ENCODE peak calls at places on chromosome 16, in six cellular contexts. R, S, M, B, J and A are unnamed samples.

GRCh38 chr16:1543085-1543896 is 9.8 kb downstream of the TMEM204 start:
- DNase-seq in R (peak; percentile 37), S (peak; percentile 62), M (no peak), B (peak; percentile 28), J (peak; percentile 56), A (peak; percentile 92)

GRCh38 chr16:81515721-81516120 is 71.1 kb downstream of the CMIP start:
- DNase-seq in R (no peak), S (no peak), M (no peak), B (no peak), J (no peak), A (no peak)

GRCh38 chr16:9077001-9077809 is 14.2 kb upstream of the HAPSTR1 start:
- DNase-seq in R (no peak), S (no peak), M (no peak), B (no peak), J (no peak), A (no peak)

GRCh38 chr16:11333010-11333409 is 12.2 kb upstream of the RMI2 start:
- DNase-seq in R (no peak), S (no peak), M (no peak), B (no peak), J (no peak), A (no peak)

GRCh38 chr16:17273142-17273561 is 197.6 kb downstream of the XYLT1 start:
- DNase-seq in R (peak; percentile 90), S (peak; percentile 6), M (no peak), B (peak; percentile 68), J (no peak), A (peak; percentile 61)

GRCh38 chr16:57403965-57404817 is at the start of gene CCL17:
- DNase-seq in R (no peak), S (no peak), M (no peak), B (no peak), J (no peak), A (no peak)

GRCh38 chr16:66517586-66518263 is 32.2 kb downstream of the TK2 start:
- DNase-seq in R (no peak), S (no peak), M (no peak), B (no peak), J (no peak), A (no peak)

GRCh38 chr16:82344157-82344556 is 174.1 kb upstream of the MPHOSPH6 start:
- DNase-seq in R (no peak), S (no peak), M (no peak), B (no peak), J (peak; percentile 18), A (no peak)

GRCh38 chr16:85385463-85386331 is 227.4 kb upstream of the GSE1 start:
- DNase-seq in R (no peak), S (no peak), M (no peak), B (no peak), J (no peak), A (no peak)

GRCh38 chr16:61836804-61837398 is 199.3 kb downstream of the CDH8 start:
- DNase-seq in R (no peak), S (no peak), M (no peak), B (no peak), J (no peak), A (peak; percentile 14)

GRCh38 chr16:75483222-75483621 is 12.0 kb downstream of the CHST6 start:
- DNase-seq in R (no peak), S (no peak), M (no peak), B (no peak), J (no peak), A (no peak)

GRCh38 chr16:23670137-23670776 is 8.4 kb upstream of the PLK1 start:
- DNase-seq in R (peak; percentile 91), S (peak; percentile 7), M (no peak), B (no peak), J (no peak), A (peak; percentile 65)

GRCh38 chr16:19991614-19992013 is 82.1 kb downstream of the GPR139 start:
- DNase-seq in R (no peak), S (no peak), M (no peak), B (no peak), J (peak; percentile 19), A (no peak)

GRCh38 chr16:49280861-49281331 is 742 bp downstream of the CBLN1 start:
- DNase-seq in R (no peak), S (no peak), M (no peak), B (no peak), J (no peak), A (no peak)